ENCODE peak calls at places on chromosomes 4 and X, in eight cellular contexts. R is NCI-H774; W is SK-N-SH; D is stimulated activated CD4-positive, alpha-beta T cell treated with anti-CD3 and anti-CD28 coated beads, Interleukin-1b, Interleukin-23, amount 100 ng/mL, for 4 hours; N is Calu3; H is upper lobe of right lung; Y is nucleus accumbens; X is GM12865. F is an unnamed sample.

GRCh38 chrX:21781525-21781924 is 23.6 kb upstream of the SMPX start:
- DNase-seq in R (no peak), W (no peak), D (no peak), N (no peak), H (no peak), Y (no peak), X (peak; percentile 32), F (no peak)

GRCh38 chrX:40086569-40087335 is 11.0 kb downstream of the BCOR start:
- DNase-seq in R (no peak), W (no peak), D (no peak), N (no peak), H (no peak), Y (peak; percentile 17), X (no peak), F (peak; percentile 63)

GRCh38 chrX:56733459-56734046 is 4.5 kb downstream of the NBDY start:
- DNase-seq in R (no peak), W (peak; percentile 41), D (peak; percentile 44), N (peak; percentile 58), H (no peak), Y (peak; percentile 1), X (peak; percentile 49), F (peak; percentile 17)

GRCh38 chr4:182749768-182750167 is 167.4 kb downstream of the DCTD start:
- DNase-seq in R (peak; percentile 26), W (no peak), D (no peak), N (no peak), H (no peak), Y (no peak), X (no peak), F (no peak)

GRCh38 chr4:26342328-26343040 is 21.7 kb downstream of the RBPJ start:
- DNase-seq in R (peak; percentile 0), W (no peak), D (no peak), N (peak; percentile 7), H (no peak), Y (no peak), X (no peak), F (no peak)

GRCh38 chr4:80685219-80685618 is 345.3 kb upstream of the BMP3 start:
- DNase-seq in R (no peak), W (no peak), D (no peak), N (peak; percentile 6), H (no peak), Y (no peak), X (no peak), F (no peak)

GRCh38 chr4:139144161-139144859 is 32.7 kb downstream of the ELF2 start:
- DNase-seq in R (no peak), W (no peak), D (no peak), N (peak; percentile 13), H (peak; percentile 73), Y (no peak), X (no peak), F (no peak)

GRCh38 chr4:126965876-126966275 is 666.9 kb upstream of the INTU start:
- DNase-seq in R (no peak), W (no peak), D (no peak), N (no peak), H (no peak), Y (no peak), X (no peak), F (no peak)

GRCh38 chrX:19698125-19698524 is 182.8 kb upstream of the MAP3K15 start:
- DNase-seq in R (no peak), W (no peak), D (no peak), N (no peak), H (no peak), Y (no peak), X (no peak), F (no peak)

GRCh38 chr4:56389558-56389957 is 2.3 kb upstream of the AASDH start:
- DNase-seq in R (no peak), W (no peak), D (no peak), N (no peak), H (no peak), Y (no peak), X (peak; percentile 9), F (no peak)

GRCh38 chrX:3582421-3582820 is 131.0 kb downstream of the PRKX start:
- DNase-seq in R (no peak), W (no peak), D (no peak), N (no peak), H (no peak), Y (no peak), X (no peak), F (no peak)

GRCh38 chr4:48212165-48212564 is 57.5 kb downstream of the TEC start:
- DNase-seq in R (no peak), W (no peak), D (no peak), N (no peak), H (no peak), Y (no peak), X (peak; percentile 80), F (no peak)

GRCh38 chr4:83248486-83248885 is 36.1 kb downstream of the COQ2 start:
- DNase-seq in R (no peak), W (no peak), D (no peak), N (peak; percentile 19), H (no peak), Y (no peak), X (no peak), F (no peak)